ENCODE peak calls at places on chromosomes 12 and 14, in five cellular contexts. S is SK-MEL-5, V is T47D, X is frontal cortex, O is nucleus accumbens. G is an unnamed sample.

GRCh38 chr12:39610626-39611025 is 9.0 kb downstream of the ABCD2 start:
- DNase-seq in S (no peak), O (no peak), V (no peak), X (no peak), G (no peak)

GRCh38 chr12:68119724-68120211 is 39.8 kb downstream of the IFNG start:
- DNase-seq in S (no peak), V (no peak), O (no peak), X (no peak), G (peak; percentile 21)

GRCh38 chr14:70186826-70187483 is 1.8 kb downstream of the SLC8A3 start:
- DNase-seq in O (peak; percentile 4), X (peak; percentile 33), S (no peak), V (no peak), G (no peak)

GRCh38 chr12:96352161-96352835 is 47.9 kb downstream of the CDK17 start:
- DNase-seq in O (no peak), V (no peak), S (no peak), X (no peak), G (no peak)

GRCh38 chr14:44529026-44529425 is 21.9 kb upstream of the FSCB start:
- DNase-seq in X (no peak), S (peak; percentile 99), V (no peak), O (no peak), G (no peak)

GRCh38 chr14:90629471-90629870 is 186.8 kb downstream of the TTC7B start:
- DNase-seq in S (no peak), V (no peak), X (no peak), O (no peak), G (no peak)

GRCh38 chr14:68797180-68797670 is 4.4 kb upstream of the ZFP36L1 start:
- DNase-seq in O (no peak), V (no peak), S (no peak), X (no peak), G (no peak)

GRCh38 chr12:112122823-112123690 is 2.3 kb upstream of the TRAFD1 start:
- DNase-seq in S (no peak), O (no peak), X (no peak), V (no peak), G (no peak)

G was measured in CD8-positive, alpha-beta memory T cell.